ENCODE peak calls at places on chromosomes 16 and 17, in five cellular contexts. E, P, B, U and A are unnamed samples.

GRCh38 chr17:78241277-78242023 is 10.0 kb downstream of the TMEM235 start:
- DNase-seq in E (peak), P (no peak), B (peak), U (no peak), A (no peak)

GRCh38 chr16:85515830-85516397 is 97.2 kb upstream of the GSE1 start:
- DNase-seq in E (no peak), P (no peak), B (no peak), U (no peak), A (peak)

GRCh38 chr17:66747561-66748275 is 87.2 kb upstream of the CACNG5 start:
- DNase-seq in E (no peak), P (no peak), B (peak), U (no peak), A (no peak)

GRCh38 chr17:75064867-75065561 is 18.0 kb downstream of the KCTD2 start:
- DNase-seq in E (no peak), P (no peak), B (no peak), U (no peak), A (no peak)

GRCh38 chr17:10772425-10773380 is 31.2 kb downstream of the TMEM238L start:
- DNase-seq in E (no peak), P (peak), B (peak), U (peak), A (peak)

GRCh38 chr16:89013692-89014455 is 36.9 kb upstream of the CBFA2T3 start:
- DNase-seq in E (no peak), P (no peak), B (no peak), U (no peak), A (no peak)

GRCh38 chr16:80743772-80744171 is 60.6 kb downstream of the CDYL2 start:
- DNase-seq in E (no peak), P (no peak), B (peak), U (no peak), A (no peak)

GRCh38 chr17:14750866-14751265 is 450.0 kb downstream of the HS3ST3B1 start:
- DNase-seq in E (no peak), P (no peak), B (no peak), U (no peak), A (no peak)

GRCh38 chr16:3094289-3095027 is 4.6 kb downstream of the ZSCAN10 start:
- DNase-seq in E (peak), P (peak), B (peak), U (peak), A (no peak)

GRCh38 chr16:2213817-2214720 is 571 bp downstream of the PGP start:
- DNase-seq in E (no peak), P (no peak), B (peak), U (no peak), A (no peak)

GRCh38 chr17:75614006-75614405 is 19.2 kb upstream of the SMIM5 start:
- DNase-seq in E (no peak), P (no peak), B (no peak), U (no peak), A (no peak)

GRCh38 chr16:23081675-23082119 is 67.6 kb downstream of the USP31 start:
- DNase-seq in E (peak), P (no peak), B (peak), U (no peak), A (no peak)

GRCh38 chr17:77475012-77475976 is 334.5 kb downstream of the SEC14L1 start:
- DNase-seq in E (peak), P (peak), B (peak), U (peak), A (no peak)

GRCh38 chr17:34503804-34504203 is 75.6 kb upstream of the TMEM132E start:
- DNase-seq in E (no peak), P (peak), B (no peak), U (peak), A (no peak)

GRCh38 chr17:58120195-58120822 is 27.9 kb upstream of the OR4D1 start:
- DNase-seq in E (peak), P (peak), B (peak), U (peak), A (no peak)

GRCh38 chr17:77068915-77069314 is 71.9 kb upstream of the SEC14L1 start:
- DNase-seq in E (no peak), P (no peak), B (no peak), U (no peak), A (no peak)

GRCh38 chr17:76635659-76636360 is 7.7 kb downstream of the ST6GALNAC1 start:
- DNase-seq in E (peak), P (no peak), B (peak), U (no peak), A (peak)

GRCh38 chr17:34081269-34081668 is 173.8 kb upstream of the CCL2 start:
- DNase-seq in E (peak), P (no peak), B (no peak), U (no peak), A (no peak)

GRCh38 chr16:73405851-73406250 is 357.9 kb upstream of the ZFHX3 start:
- DNase-seq in E (peak), P (no peak), B (peak), U (no peak), A (no peak)

GRCh38 chr17:5780476-5780875 is 196.2 kb upstream of the NLRP1 start:
- DNase-seq in E (peak), P (no peak), B (peak), U (no peak), A (no peak)

GRCh38 chr16:81513204-81514040 is 68.8 kb downstream of the CMIP start:
- DNase-seq in E (peak), P (no peak), B (no peak), U (no peak), A (no peak)

GRCh38 chr16:695355-696089 is 5.3 kb upstream of the WDR24 start:
- DNase-seq in E (no peak), P (peak), B (peak), U (peak), A (peak)

GRCh38 chr17:37299257-37299985 is 76.4 kb upstream of the C17orf78 start:
- DNase-seq in E (no peak), P (no peak), B (peak), U (no peak), A (no peak)

GRCh38 chr16:77383606-77384187 is 51.1 kb downstream of the ADAMTS18 start:
- DNase-seq in E (no peak), P (no peak), B (no peak), U (no peak), A (no peak)

GRCh38 chr17:74008196-74008595 is 195.3 kb upstream of the RPL38 start:
- DNase-seq in E (no peak), P (peak), B (no peak), U (peak), A (no peak)

GRCh38 chr17:30300803-30301202 is 9.1 kb upstream of the BLMH start:
- DNase-seq in E (no peak), P (no peak), B (no peak), U (no peak), A (no peak)

GRCh38 chr16:25018972-25019617 is 3.9 kb upstream of the ARHGAP17 start:
- DNase-seq in E (no peak), P (no peak), B (no peak), U (no peak), A (no peak)

GRCh38 chr17:58493506-58493905 is 5.3 kb upstream of the HSF5 start:
- DNase-seq in E (no peak), P (no peak), B (no peak), U (no peak), A (no peak)